ENCODE peak calls at places on chromosomes 6 and 20, in seven cellular contexts. Q, B, Y, I, D, G and O are unnamed samples.

GRCh38 chr6:150624199-150624598 is 24.5 kb downstream of the PLEKHG1 start:
- DNase-seq in D (no peak), Y (no peak), G (no peak), B (no peak), Q (no peak), I (no peak), O (no peak)

GRCh38 chr6:117668736-117669135 is 6.5 kb upstream of the NUS1 start:
- DNase-seq in B (no peak), G (no peak), D (no peak), Q (no peak), I (no peak), Y (no peak), O (no peak)

GRCh38 chr20:62898970-62899632 is 27.2 kb downstream of the DIDO1 start:
- DNase-seq in I (no peak), D (no peak), G (no peak), Q (no peak), B (no peak), Y (no peak), O (no peak)

GRCh38 chr20:36272547-36273220 is 33.5 kb upstream of the DLGAP4 start:
- DNase-seq in Y (no peak), I (no peak), G (no peak), D (no peak), B (no peak), Q (no peak), O (no peak)

GRCh38 chr6:96157018-96157565 is 141.3 kb downstream of the FUT9 start:
- DNase-seq in Q (peak), I (no peak), Y (peak), G (no peak), B (no peak), D (no peak), O (no peak)

GRCh38 chr20:7817286-7817685 is 123.0 kb downstream of the HAO1 start:
- DNase-seq in Q (no peak), D (peak), G (no peak), B (no peak), I (no peak), Y (no peak), O (no peak)

GRCh38 chr6:164663634-164664033 is 645.8 kb downstream of the C6orf118 start:
- DNase-seq in I (no peak), B (no peak), G (no peak), D (no peak), Y (no peak), Q (no peak), O (no peak)

GRCh38 chr6:107822154-107823046 is 1.7 kb downstream of the SCML4 start:
- DNase-seq in D (no peak), Y (no peak), I (no peak), Q (peak), G (no peak), B (no peak), O (peak)

GRCh38 chr6:37990762-37991525 is 171.4 kb downstream of the ZFAND3 start:
- DNase-seq in I (no peak), G (no peak), Q (no peak), D (no peak), B (peak), Y (no peak), O (no peak)

GRCh38 chr20:41308290-41308691 is 9.2 kb downstream of the ZHX3 start:
- DNase-seq in Q (no peak), B (no peak), D (peak), Y (peak), G (no peak), I (no peak), O (peak)

GRCh38 chr20:31602779-31603441 is 2.2 kb upstream of the ID1 start:
- DNase-seq in D (peak), Q (peak), Y (peak), I (peak), G (no peak), B (peak), O (peak)

GRCh38 chr6:124964764-124965105 is 2.5 kb downstream of the RNF217 start:
- DNase-seq in B (no peak), G (no peak), Q (no peak), Y (no peak), D (no peak), I (no peak), O (no peak)

GRCh38 chr6:4599924-4600323 is 176.3 kb upstream of the CDYL start:
- DNase-seq in Y (peak), G (no peak), I (peak), D (peak), B (no peak), Q (no peak), O (no peak)

GRCh38 chr20:51747182-51747911 is 20.8 kb downstream of the ATP9A start:
- DNase-seq in B (no peak), G (no peak), Q (no peak), I (no peak), D (no peak), Y (no peak), O (peak)

GRCh38 chr6:149859368-149859767 is 4.8 kb downstream of the LRP11 start:
- DNase-seq in I (no peak), Y (peak), D (peak), Q (no peak), B (no peak), G (no peak), O (no peak)

GRCh38 chr20:56897318-56897962 is 268.3 kb downstream of the TFAP2C start:
- DNase-seq in G (no peak), D (no peak), Y (no peak), I (no peak), B (no peak), Q (no peak), O (no peak)

GRCh38 chr6:49570474-49571079 is 20.1 kb downstream of the C6orf141 start:
- DNase-seq in G (no peak), Y (peak), Q (no peak), B (no peak), D (peak), I (no peak), O (no peak)

GRCh38 chr20:760751-761417 is 7.4 kb downstream of the SLC52A3 start:
- DNase-seq in I (peak), B (peak), G (peak), Q (no peak), Y (peak), D (peak), O (peak)

GRCh38 chr6:116564921-116565872 is 6.1 kb upstream of the RWDD1 start:
- DNase-seq in G (no peak), Y (no peak), Q (no peak), B (no peak), D (peak), I (no peak), O (no peak)

GRCh38 chr6:43982084-43982625 is 145.1 kb downstream of the MRPL14 start:
- DNase-seq in I (no peak), G (no peak), B (no peak), Q (no peak), Y (no peak), D (no peak), O (no peak)

GRCh38 chr6:64736421-64736950 is 970.5 kb downstream of the EYS start:
- DNase-seq in Y (no peak), G (no peak), D (no peak), I (no peak), Q (no peak), B (no peak), O (no peak)

GRCh38 chr6:30359276-30359675 is 14.3 kb downstream of the RPP21 start:
- DNase-seq in Y (no peak), G (no peak), I (no peak), D (no peak), Q (no peak), B (no peak), O (no peak)

GRCh38 chr6:148747493-148748160 is 797 bp downstream of the UST start:
- DNase-seq in Q (no peak), D (peak), B (peak), Y (no peak), I (no peak), G (peak), O (no peak)

GRCh38 chr6:167547751-167548150 is 222.9 kb downstream of the TTLL2 start:
- DNase-seq in B (no peak), I (no peak), D (peak), Y (no peak), Q (no peak), G (no peak), O (peak)

GRCh38 chr6:156944412-156944811 is 167.2 kb downstream of the ARID1B start:
- DNase-seq in G (no peak), Q (no peak), D (no peak), Y (no peak), I (no peak), B (no peak), O (no peak)

GRCh38 chr6:106134906-106135634 is 48.9 kb downstream of the PRDM1 start:
- DNase-seq in I (peak), Q (no peak), B (peak), Y (peak), G (no peak), D (no peak), O (no peak)

GRCh38 chr6:134539865-134540323 is 222.0 kb upstream of the SGK1 start:
- DNase-seq in G (no peak), D (no peak), I (no peak), Q (no peak), B (no peak), Y (no peak), O (peak)

DNA sequence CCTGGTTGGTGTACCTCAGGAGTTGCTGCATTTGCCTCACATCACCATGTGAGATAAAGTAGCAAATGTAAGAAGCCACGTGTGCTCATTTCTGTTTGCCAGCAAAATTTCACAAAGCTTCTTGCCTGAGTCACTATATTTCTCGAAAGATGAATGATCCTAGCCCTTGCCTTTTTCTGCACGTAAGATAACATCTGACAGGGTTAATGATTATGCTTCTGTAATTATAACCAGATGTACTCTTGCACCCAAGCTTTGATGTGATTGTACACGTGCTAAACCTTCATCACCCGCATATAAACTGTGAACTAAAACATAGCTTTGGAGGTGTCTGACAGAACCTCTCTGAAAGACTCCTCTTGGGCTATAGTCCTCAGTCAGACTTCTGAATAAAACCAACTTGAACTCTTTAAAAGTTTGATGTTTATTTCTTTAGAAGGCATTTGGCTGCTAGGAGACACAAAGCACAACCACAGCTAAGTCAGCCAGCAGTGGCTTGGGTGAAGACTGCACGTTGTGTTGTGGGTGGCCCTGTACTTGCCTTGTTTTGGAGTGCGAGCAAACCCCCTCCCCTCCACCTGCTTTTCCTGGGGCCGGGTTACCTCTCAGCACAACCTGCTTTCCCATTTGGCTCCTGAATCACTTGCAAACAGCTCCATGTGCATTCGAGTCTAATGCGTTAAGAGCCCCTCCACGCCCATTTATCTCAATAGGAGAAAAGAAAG is 19.3 kb downstream of the PROKR2 start:
- DNase-seq in I (no peak), Y (peak), B (no peak), G (no peak), Q (no peak), D (no peak), O (no peak)
- TF ChIP-seq MAX in I (no peak), Y (peak), B (no peak), G (no peak), Q (no peak), D (no peak), O (no peak)

GRCh38 chr6:3258720-3259490 is at the start of gene PSMG4:
- DNase-seq in D (peak), I (peak), G (no peak), Y (peak), Q (peak), B (peak), O (peak)
- TF ChIP-seq POLR2A in D (peak), I (peak), G (peak), Y (peak), Q (peak), B (peak), O (peak)

DNA sequence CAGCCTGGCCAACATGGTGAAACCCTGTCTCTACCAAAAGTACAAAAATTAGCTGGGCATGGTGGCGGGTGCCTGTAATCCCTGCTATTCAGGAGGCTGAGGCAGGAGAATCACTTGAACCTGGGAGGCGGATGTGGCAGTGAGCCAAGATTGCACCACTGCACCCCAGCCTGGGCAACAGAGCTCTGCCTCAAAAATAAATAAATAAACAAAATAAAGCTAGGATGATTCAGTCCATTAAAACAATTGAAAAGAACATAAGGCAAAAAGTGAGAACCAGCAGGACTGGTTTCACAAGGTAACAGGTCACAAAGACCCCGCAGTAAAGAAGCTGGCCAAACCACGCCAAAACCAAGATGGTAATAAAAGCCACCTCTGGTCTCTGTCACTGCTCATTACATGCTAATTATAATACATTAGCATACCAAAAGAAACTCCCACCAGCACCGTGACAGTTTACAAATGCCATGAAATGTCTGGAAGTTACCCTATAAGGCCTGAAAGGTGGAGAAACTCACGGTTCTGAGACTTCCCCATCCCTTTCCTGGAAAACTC is 10.4 kb downstream of the LAMA4 start:
- DNase-seq in I (no peak), G (no peak), Y (no peak), Q (no peak), D (peak), B (no peak), O (no peak)
- TF ChIP-seq MAX in I (no peak), G (no peak), Y (no peak), Q (no peak), D (no peak), B (no peak), O (no peak)

GRCh38 chr6:11232177-11232967 is at the start of gene NEDD9:
- DNase-seq in I (peak), G (peak), B (peak), Y (peak), D (peak), Q (peak), O (peak)
- TF ChIP-seq POLR2A in I (no peak), G (peak), B (peak), Y (peak), D (peak), Q (peak), O (peak)

DNA sequence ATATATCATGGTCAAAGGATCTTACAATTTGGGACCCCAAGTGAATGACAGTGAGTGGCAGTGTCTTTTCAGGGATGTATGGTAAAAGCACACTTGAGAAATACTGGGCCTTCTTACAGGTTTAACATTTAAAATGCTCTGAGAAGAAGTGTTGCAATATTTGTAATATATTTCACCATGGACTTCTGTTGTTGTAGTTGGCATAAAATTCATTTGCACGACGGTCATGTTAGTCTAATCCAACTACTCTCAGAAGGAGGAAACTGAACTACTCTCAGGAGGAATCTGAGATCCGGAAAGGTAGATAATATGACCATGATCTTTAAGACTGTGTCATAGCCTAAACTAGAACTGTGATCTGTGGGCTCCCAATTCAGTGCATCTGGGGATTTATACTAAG is 700.1 kb downstream of the HDGFL1 start:
- DNase-seq in Q (no peak), I (no peak), G (no peak), B (no peak), Y (no peak), D (no peak), O (peak)
- TF ChIP-seq MAX in Q (no peak), I (no peak), G (no peak), B (no peak), Y (no peak), D (no peak), O (no peak)

GRCh38 chr6:26519359-26519758 is 18.8 kb upstream of the HMGN4 start:
- DNase-seq in B (no peak), G (no peak), Q (no peak), I (no peak), Y (no peak), D (no peak), O (no peak)

GRCh38 chr6:26516481-26517427 is 16.7 kb downstream of the BTN1A1 start:
- DNase-seq in I (no peak), G (no peak), D (no peak), Y (peak), Q (no peak), B (no peak), O (no peak)

GRCh38 chr6:26520840-26521484 is 17.2 kb upstream of the HMGN4 start:
- DNase-seq in I (peak), B (peak), Q (no peak), G (no peak), Y (peak), D (peak), O (peak)

GRCh38 chr6:26521485-26522391 is 16.4 kb upstream of the HMGN4 start:
- DNase-seq in Q (no peak), Y (no peak), D (peak), B (peak), I (no peak), G (no peak), O (peak)

GRCh38 chr6:26520088-26520839 is 17.9 kb upstream of the HMGN4 start:
- DNase-seq in Y (peak), G (no peak), I (no peak), Q (no peak), D (peak), B (peak), O (no peak)
- TF ChIP-seq POLR2A in Y (no peak), G (no peak), I (peak), Q (no peak), D (no peak), B (no peak), O (peak)

GRCh38 chr20:2986466-2986865 is 57.0 kb upstream of the GNRH2 start:
- DNase-seq in Y (no peak), D (no peak), B (no peak), I (no peak), Q (no peak), G (no peak), O (peak)
- TF ChIP-seq MAX in Y (no peak), D (no peak), B (no peak), I (no peak), Q (no peak), G (no peak), O (peak)

DNA sequence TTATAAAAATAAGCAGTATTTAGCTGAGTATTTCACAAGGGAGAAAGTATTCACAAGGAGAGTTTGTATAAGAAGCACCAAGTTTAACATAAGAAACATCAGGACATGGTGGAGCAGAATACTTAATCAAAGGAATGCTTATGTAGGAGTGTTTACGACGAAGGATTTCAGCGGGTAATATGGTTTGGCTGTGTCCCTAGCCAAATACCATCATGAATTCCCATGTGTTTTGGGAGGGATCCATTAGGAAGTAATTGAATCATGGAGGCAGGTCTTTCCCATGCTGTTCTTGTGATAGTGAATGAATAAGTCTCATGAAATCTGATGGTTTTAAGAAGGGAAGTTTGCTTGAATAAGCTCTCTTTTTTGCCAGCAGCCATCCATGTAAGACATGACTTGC is 1099.1 kb upstream of the ADGRB3 start:
- DNase-seq in I (no peak), B (no peak), G (no peak), Q (no peak), D (no peak), Y (no peak), O (no peak)
- TF ChIP-seq POLR2A in I (no peak), B (no peak), G (no peak), Q (no peak), D (no peak), Y (no peak), O (no peak)